ENCODE peak calls at places on chromosome 13, in nine cellular contexts. X is NCI-H1105 treated with DMSO at 0.1 percent for 48 hours; P is NCI-H2029 treated with DMSO at 0.1 percent for 48 hours; S is NCI-H1092 treated with DMSO at 0.1 percent for 48 hours; R is progenitor cell of endocrine pancreas; N is ELR; E is HS-27A; Y is central memory CD4-positive, alpha-beta T cell; W is caudate nucleus. H is an unnamed sample.

GRCh38 chr13:27621116-27621365 is 651 bp upstream of the POLR1D start:
- DNase-seq in N (no peak), P (no peak), S (peak; percentile 80), R (no peak), E (no peak), W (no peak), Y (no peak), X (peak; percentile 61), H (no peak)

GRCh38 chr13:96082640-96083039 is 7.3 kb upstream of the HS6ST3 start:
- DNase-seq in R (no peak), E (no peak), P (no peak), Y (no peak), X (no peak), W (no peak), S (no peak), N (peak; percentile 32), H (no peak)

GRCh38 chr13:32059511-32059984 is 28.0 kb downstream of the FRY start:
- DNase-seq in W (no peak), E (no peak), R (no peak), S (no peak), Y (no peak), X (no peak), P (no peak), N (no peak), H (no peak)

GRCh38 chr13:25286308-25286968 is 850 bp downstream of the MTMR6 start:
- DNase-seq in P (peak; percentile 14), E (no peak), R (no peak), W (no peak), S (peak; percentile 43), N (peak; percentile 72), X (peak; percentile 5), Y (peak; percentile 59), H (peak; percentile 54)

GRCh38 chr13:111981006-111981405 is 85.9 kb upstream of the SOX1 start:
- DNase-seq in N (no peak), R (no peak), Y (no peak), X (no peak), E (no peak), W (no peak), S (no peak), P (no peak), H (no peak)

GRCh38 chr13:76890036-76890435 is 3.8 kb upstream of the KCTD12 start:
- DNase-seq in E (no peak), R (no peak), X (no peak), N (peak; percentile 45), P (no peak), W (no peak), S (no peak), Y (no peak), H (no peak)

GRCh38 chr13:51097353-51098043 is 13.6 kb downstream of the C13orf42 start:
- DNase-seq in P (no peak), W (no peak), E (no peak), Y (no peak), X (no peak), R (no peak), S (no peak), N (no peak), H (no peak)

GRCh38 chr13:98065468-98065867 is 77.4 kb upstream of the FARP1 start:
- DNase-seq in P (no peak), W (no peak), Y (no peak), N (no peak), S (no peak), R (no peak), E (no peak), X (no peak), H (no peak)

GRCh38 chr13:101576452-101576851 is 124.0 kb downstream of the ITGBL1 start:
- DNase-seq in S (no peak), Y (no peak), W (no peak), X (no peak), P (no peak), E (no peak), R (no peak), N (peak; percentile 61), H (no peak)

GRCh38 chr13:19810996-19811881 is 28.5 kb upstream of the PSPC1 start:
- DNase-seq in W (no peak), N (peak; percentile 15), E (no peak), R (no peak), X (no peak), P (no peak), S (no peak), Y (no peak), H (no peak)

GRCh38 chr13:30021611-30022010 is 171.2 kb upstream of the UBL3 start:
- DNase-seq in Y (no peak), P (no peak), X (no peak), N (peak; percentile 67), E (no peak), S (no peak), W (no peak), R (no peak), H (no peak)

GRCh38 chr13:30074955-30075614 is 224.7 kb upstream of the UBL3 start:
- DNase-seq in W (no peak), X (no peak), S (no peak), R (no peak), N (no peak), Y (no peak), P (no peak), E (no peak), H (no peak)

GRCh38 chr13:30241537-30241936 is 65.8 kb downstream of the KATNAL1 start:
- DNase-seq in X (no peak), N (no peak), S (no peak), Y (no peak), W (no peak), E (no peak), P (no peak), R (no peak), H (no peak)

GRCh38 chr13:30292325-30292724 is 15.0 kb downstream of the KATNAL1 start:
- DNase-seq in Y (no peak), X (no peak), N (no peak), P (no peak), W (no peak), S (no peak), R (no peak), E (no peak), H (no peak)

GRCh38 chr13:100361504-100361903 is 227.1 kb downstream of the GGACT start:
- DNase-seq in E (no peak), X (no peak), W (no peak), R (no peak), Y (no peak), S (no peak), N (peak; percentile 68), P (no peak), H (no peak)

GRCh38 chr13:20843177-20843576 is 59.4 kb downstream of the XPO4 start:
- DNase-seq in W (no peak), P (no peak), R (no peak), E (no peak), N (no peak), X (no peak), S (no peak), Y (no peak), H (no peak)

GRCh38 chr13:112450567-112451240 is 74.5 kb downstream of the SPACA7 start:
- DNase-seq in R (no peak), Y (no peak), N (no peak), W (no peak), X (peak; percentile 90), E (no peak), S (peak; percentile 91), P (peak; percentile 16), H (no peak)

GRCh38 chr13:72960541-72960940 is 98.3 kb upstream of the KLF5 start:
- DNase-seq in P (peak; percentile 14), W (no peak), R (no peak), E (no peak), Y (no peak), X (peak; percentile 82), S (peak; percentile 8), N (no peak), H (no peak)

GRCh38 chr13:25733061-25733491 is 318.7 kb downstream of the SHISA2 start:
- DNase-seq in S (no peak), Y (no peak), N (peak; percentile 76), P (no peak), W (no peak), E (no peak), X (peak; percentile 2), R (no peak), H (no peak)

H was measured in aorta.